ENCODE peak calls at places on chromosomes 3 and 15, in eight cellular contexts. H is CD4-positive, CD25-positive, alpha-beta regulatory T cell; C is SJSA1; S is pancreas; U is colonic mucosa; R is RWPE1; W is A549; B is GM23248. V is an unnamed sample.

GRCh38 chr15:63073497-63074172 is 31.1 kb downstream of the TPM1 start:
- DNase-seq in B (peak; percentile 52), H (no peak), R (no peak), W (no peak), S (no peak), C (no peak), U (no peak), V (no peak)

GRCh38 chr15:45378913-45379262 is 544 bp upstream of the GATM start:
- DNase-seq in C (no peak), W (no peak), R (no peak), S (peak; percentile 87), H (no peak), U (no peak), B (no peak), V (no peak)

GRCh38 chr3:171282041-171282440 is 178.2 kb downstream of the TNIK start:
- DNase-seq in W (no peak), H (no peak), S (no peak), R (no peak), C (no peak), B (peak; percentile 33), U (peak; percentile 21), V (peak; percentile 38)

GRCh38 chr3:116453676-116454346 is 8.5 kb upstream of the LSAMP start:
- DNase-seq in S (no peak), R (no peak), C (no peak), B (peak; percentile 42), H (no peak), W (no peak), U (no peak), V (no peak)

GRCh38 chr3:143329567-143330164 is 210.1 kb downstream of the CHST2 start:
- DNase-seq in B (no peak), R (no peak), H (no peak), S (no peak), W (no peak), U (no peak), C (no peak), V (no peak)

GRCh38 chr3:54882114-54882833 is 45.6 kb downstream of the LRTM1 start:
- DNase-seq in C (no peak), U (no peak), B (peak; percentile 99), R (peak; percentile 55), W (peak; percentile 25), H (no peak), S (no peak), V (no peak)

GRCh38 chr15:71337197-71337845 is 222.1 kb downstream of the THSD4 start:
- DNase-seq in S (peak; percentile 25), H (no peak), W (no peak), C (no peak), B (no peak), R (peak; percentile 95), U (no peak), V (no peak)

GRCh38 chr15:72271895-72272212 is 500 bp downstream of the PARP6 start:
- DNase-seq in S (no peak), U (no peak), C (no peak), R (peak; percentile 46), W (peak; percentile 64), B (peak; percentile 50), H (peak; percentile 36), V (no peak)

GRCh38 chr3:160857476-160857875 is 101.4 kb downstream of the PPM1L start:
- DNase-seq in W (no peak), C (no peak), S (no peak), R (no peak), U (no peak), H (no peak), B (no peak), V (no peak)

GRCh38 chr15:92095691-92096090 is 242.2 kb downstream of the SLCO3A1 start:
- DNase-seq in R (no peak), H (peak; percentile 88), B (no peak), S (no peak), C (no peak), W (no peak), U (no peak), V (no peak)

GRCh38 chr15:57031082-57031481 is 112.6 kb downstream of the TCF12 start:
- DNase-seq in H (no peak), W (no peak), S (no peak), R (no peak), U (no peak), C (no peak), B (no peak), V (no peak)

GRCh38 chr3:71055602-71056001 is 527.9 kb downstream of the FOXP1 start:
- DNase-seq in R (peak; percentile 13), W (no peak), U (no peak), B (peak; percentile 28), H (no peak), C (no peak), S (no peak), V (no peak)

GRCh38 chr15:88617031-88617722 is 4.0 kb upstream of the AEN start:
- DNase-seq in B (no peak), C (peak; percentile 7), H (no peak), R (no peak), W (no peak), U (no peak), S (no peak), V (no peak)

GRCh38 chr15:28881170-28881569 is 4.6 kb upstream of the APBA2 start:
- DNase-seq in U (no peak), B (no peak), C (no peak), R (no peak), W (no peak), S (no peak), H (no peak), V (no peak)

GRCh38 chr3:36258381-36258780 is 121.9 kb upstream of the STAC start:
- DNase-seq in S (no peak), B (peak; percentile 19), C (no peak), R (no peak), H (no peak), W (no peak), U (no peak), V (no peak)

GRCh38 chr15:90598679-90599078 is 69.0 kb downstream of the CRTC3 start:
- DNase-seq in S (no peak), U (no peak), W (no peak), C (no peak), R (no peak), B (no peak), H (no peak), V (no peak)

GRCh38 chr15:90598053-90598577 is 68.4 kb downstream of the CRTC3 start:
- DNase-seq in R (no peak), B (no peak), W (no peak), C (no peak), H (peak; percentile 68), S (no peak), U (peak; percentile 84), V (peak; percentile 67)

GRCh38 chr15:90596943-90597342 is 67.2 kb downstream of the CRTC3 start:
- DNase-seq in H (no peak), S (no peak), C (no peak), R (no peak), B (no peak), W (no peak), U (no peak), V (no peak)

GRCh38 chr15:90599116-90599515 is 69.4 kb downstream of the CRTC3 start:
- DNase-seq in H (peak; percentile 19), C (no peak), R (no peak), S (no peak), W (no peak), U (no peak), B (no peak), V (no peak)

GRCh38 chr15:90597477-90598052 is 67.8 kb downstream of the CRTC3 start:
- DNase-seq in S (no peak), B (no peak), H (peak; percentile 90), W (no peak), R (no peak), U (no peak), C (no peak), V (no peak)
- H3K27ac ChIP-seq in S (peak overlapping the region; percentile 51), B (no peak overlapping the region), H (peak overlapping the region; percentile 87), W (no peak overlapping the region), R (no peak overlapping the region), U (peak overlapping the region; percentile 68), C (no peak overlapping the region), V (peak overlapping the region; percentile 32)

DNA sequence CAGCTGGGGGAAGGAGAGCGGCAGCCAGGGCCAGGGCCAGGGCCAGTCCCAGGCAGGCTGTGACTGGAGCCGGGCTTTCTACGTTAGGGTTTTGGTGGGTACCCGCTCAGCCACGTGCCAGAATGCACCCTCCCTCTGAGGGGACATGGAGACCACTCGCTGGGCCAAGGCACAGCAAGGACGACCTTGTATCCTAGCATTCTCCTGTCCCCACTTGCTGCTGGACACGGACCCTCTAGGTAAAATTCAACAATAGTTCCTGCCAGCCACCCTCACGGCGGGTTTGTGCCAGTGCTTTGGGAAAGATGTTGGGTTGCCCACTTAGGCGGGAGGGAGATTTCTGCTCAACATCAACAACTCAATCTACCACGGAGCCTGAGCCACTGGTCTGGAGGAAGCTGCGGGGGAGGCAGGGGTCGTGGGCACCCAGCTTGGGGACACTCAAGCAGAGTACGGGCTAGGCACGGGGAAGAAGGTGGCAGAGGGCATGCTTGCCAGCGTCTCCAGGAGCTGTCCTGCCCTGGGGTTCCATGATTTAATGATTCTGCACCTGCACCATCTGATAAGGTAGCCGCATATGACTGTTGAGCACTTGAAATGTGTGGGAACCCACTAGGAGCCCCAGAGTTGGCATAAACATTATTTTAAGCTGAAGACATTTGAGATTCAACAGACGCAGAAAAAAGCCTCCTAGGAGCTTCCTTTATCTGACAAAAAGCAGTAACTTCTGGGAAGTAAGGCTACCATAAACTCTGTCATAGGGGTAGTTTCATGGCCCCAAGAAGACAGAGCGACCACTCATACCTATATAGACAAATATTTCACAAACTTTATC is 22.5 kb upstream of the C15orf39 start:
- DNase-seq in H (no peak), C (peak; percentile 32), W (no peak), S (no peak), R (no peak), B (no peak), U (no peak), V (no peak)
- H3K27ac ChIP-seq in H (no peak overlapping the region), C (no peak overlapping the region), W (peak overlapping the region; percentile 20), S (peak overlapping the region; percentile 77), R (no peak overlapping the region), B (no peak overlapping the region), U (peak overlapping the region; percentile 6), V (peak overlapping the region; percentile 52)

GRCh38 chr3:111738790-111739189 is 120.3 kb upstream of the PHLDB2 start:
- DNase-seq in W (no peak), C (no peak), R (no peak), U (no peak), H (no peak), S (no peak), B (no peak), V (no peak)
- H3K27ac ChIP-seq in W (peak overlapping the region; percentile 76), C (peak overlapping the region; percentile 58), R (peak overlapping the region; percentile 86), U (no peak overlapping the region), H (no peak overlapping the region), S (peak overlapping the region; percentile 85), B (peak overlapping the region; percentile 47), V (peak overlapping the region; percentile 82)

GRCh38 chr3:181630873-181631272 is 80.9 kb upstream of the SOX2 start:
- DNase-seq in W (no peak), C (no peak), R (no peak), B (no peak), U (no peak), S (no peak), H (no peak), V (no peak)

GRCh38 chr3:181629029-181629428 is 82.7 kb upstream of the SOX2 start:
- DNase-seq in H (no peak), R (peak; percentile 16), C (no peak), B (peak; percentile 32), W (no peak), U (no peak), S (no peak), V (no peak)

GRCh38 chr3:181629701-181630100 is 82.0 kb upstream of the SOX2 start:
- DNase-seq in R (no peak), S (no peak), W (no peak), U (no peak), B (no peak), H (no peak), C (no peak), V (no peak)

GRCh38 chr3:181633556-181633955 is 78.2 kb upstream of the SOX2 start:
- DNase-seq in C (no peak), H (no peak), B (no peak), R (no peak), S (no peak), W (no peak), U (no peak), V (no peak)

GRCh38 chr3:181631901-181632300 is 79.8 kb upstream of the SOX2 start:
- DNase-seq in S (no peak), R (no peak), U (no peak), C (no peak), W (no peak), B (no peak), H (no peak), V (no peak)
- H3K27ac ChIP-seq in S (no peak overlapping the region), R (no peak overlapping the region), U (no peak overlapping the region), C (no peak overlapping the region), W (no peak overlapping the region), B (no peak overlapping the region), H (no peak overlapping the region), V (no peak overlapping the region)

V was measured in heart left ventricle.